ENCODE peak calls at places on chromosomes 4 and X, in seven cellular contexts. V is stomach, Z is H9, G is fibroblast of mammary gland, O is IMR-90, Y is GM20000, B is cardiac muscle cell. W is an unnamed sample.

GRCh38 chrX:110327336-110327735 is 9.5 kb upstream of the AMMECR1 start:
- DNase-seq in V (no peak), Z (no peak), G (no peak), O (no peak), Y (no peak), B (no peak), W (no peak)

GRCh38 chrX:74446876-74447275 is 25.6 kb downstream of the SLC16A2 start:
- DNase-seq in V (no peak), Z (no peak), G (no peak), O (no peak), Y (no peak), B (no peak), W (no peak)

GRCh38 chr4:41320278-41320677 is 63.5 kb downstream of the UCHL1 start:
- DNase-seq in V (no peak), Z (no peak), G (no peak), O (no peak), Y (no peak), B (no peak), W (no peak)

GRCh38 chrX:132490086-132490419 is 1.2 kb upstream of the MBNL3 start:
- DNase-seq in V (no peak), Z (no peak), G (no peak), O (no peak), Y (no peak), B (no peak), W (no peak)

GRCh38 chrX:153972368-153973126 is at the start of gene TMEM187:
- DNase-seq in V (peak; percentile 88), Z (peak; percentile 79), G (peak; percentile 90), O (peak; percentile 84), Y (peak; percentile 93), B (peak; percentile 85), W (peak; percentile 95)

GRCh38 chr4:38133711-38134480 is 173.7 kb downstream of the PTTG2 start:
- DNase-seq in V (no peak), Z (no peak), G (no peak), O (no peak), Y (no peak), B (no peak), W (no peak)

GRCh38 chrX:130091976-130092522 is 18.2 kb downstream of the ELF4 start:
- DNase-seq in V (peak; percentile 63), Z (peak; percentile 47), G (no peak), O (no peak), Y (peak; percentile 83), B (no peak), W (no peak)

GRCh38 chr4:26489101-26489669 is 1.1 kb downstream of the CCKAR start:
- DNase-seq in V (no peak), Z (no peak), G (no peak), O (no peak), Y (no peak), B (no peak), W (peak; percentile 56)

GRCh38 chr4:153013202-153013988 is 77.3 kb downstream of the FHDC1 start:
- DNase-seq in V (no peak), Z (no peak), G (peak; percentile 31), O (no peak), Y (no peak), B (no peak), W (no peak)

GRCh38 chr4:71732066-71732465 is 51.8 kb downstream of the GC start:
- DNase-seq in V (no peak), Z (no peak), G (no peak), O (peak; percentile 1), Y (no peak), B (no peak), W (no peak)

GRCh38 chr4:71729856-71730255 is 54.0 kb downstream of the GC start:
- DNase-seq in V (no peak), Z (no peak), G (no peak), O (no peak), Y (no peak), B (no peak), W (no peak)

DNA sequence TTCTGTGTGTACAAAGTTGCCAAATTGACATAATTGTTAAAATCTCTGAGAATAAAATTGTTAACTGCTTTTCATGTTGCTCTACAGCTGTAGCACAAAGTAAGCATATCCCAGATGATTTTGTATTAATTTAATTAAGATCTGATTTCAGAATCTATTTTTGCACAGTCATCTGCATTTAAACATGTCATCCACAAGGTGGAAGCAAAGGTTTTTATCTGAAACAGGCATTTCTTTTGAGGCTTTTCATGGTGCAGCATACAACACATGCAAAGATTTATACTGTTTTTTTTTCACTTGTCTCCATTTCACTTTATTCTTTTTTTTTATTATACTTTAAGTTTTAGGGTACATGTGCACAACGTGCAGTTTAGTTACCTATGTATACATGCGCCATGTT is 51.2 kb downstream of the GC start:
- DNase-seq in V (no peak), Z (no peak), G (peak; percentile 35), O (peak; percentile 58), Y (peak; percentile 11), B (peak; percentile 60), W (no peak)
- TF ChIP-seq CTCF in V (no peak), Z (peak; percentile 76), G (peak; percentile 34), O (peak; percentile 60), Y (peak; percentile 6), B (peak; percentile 40), W (peak; percentile 79)

DNA sequence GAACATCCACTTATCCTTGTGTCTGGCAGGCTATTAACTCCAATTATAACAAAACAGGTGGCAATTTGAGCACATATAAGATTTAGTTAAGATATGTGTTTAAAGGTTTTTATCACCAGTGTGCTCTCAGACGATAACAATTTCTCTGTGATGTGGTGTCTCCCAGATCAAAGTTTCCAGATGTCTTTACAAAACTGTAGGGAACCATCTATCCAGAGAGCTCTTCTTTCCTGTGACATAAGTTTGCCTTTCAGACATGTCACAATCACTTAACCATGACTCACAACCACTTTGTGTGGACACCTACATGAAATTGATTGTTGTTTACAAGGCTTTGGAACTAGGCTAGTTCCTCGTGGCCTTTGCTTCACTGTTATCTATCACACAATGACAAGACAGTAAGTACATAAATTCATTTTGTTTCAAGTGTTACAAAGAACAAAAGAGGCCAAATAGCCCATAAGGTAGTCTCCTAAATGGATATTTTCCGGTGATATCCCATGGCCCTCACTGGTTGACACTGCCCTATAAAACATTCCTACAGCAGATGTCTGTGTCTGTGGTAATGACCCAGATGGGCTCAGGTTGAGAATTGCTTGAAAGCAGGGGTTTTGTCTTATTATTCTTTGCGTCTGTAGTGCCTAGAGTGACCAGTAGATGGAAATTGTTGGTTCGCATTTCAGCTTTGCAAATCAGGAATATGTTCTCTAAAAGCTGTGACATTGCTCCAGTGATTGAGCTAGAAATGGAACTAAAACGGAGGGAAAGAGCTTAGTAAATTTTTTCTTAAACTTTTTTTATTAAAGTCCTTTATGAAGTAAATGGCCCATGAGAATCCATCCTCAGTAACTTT is 297.8 kb upstream of the FAM241A start:
- DNase-seq in V (no peak), Z (no peak), G (peak; percentile 21), O (no peak), Y (no peak), B (no peak), W (no peak)
- TF ChIP-seq CTCF in V (no peak), Z (peak; percentile 61), G (peak; percentile 37), O (peak; percentile 12), Y (no peak), B (no peak), W (peak; percentile 69)

DNA sequence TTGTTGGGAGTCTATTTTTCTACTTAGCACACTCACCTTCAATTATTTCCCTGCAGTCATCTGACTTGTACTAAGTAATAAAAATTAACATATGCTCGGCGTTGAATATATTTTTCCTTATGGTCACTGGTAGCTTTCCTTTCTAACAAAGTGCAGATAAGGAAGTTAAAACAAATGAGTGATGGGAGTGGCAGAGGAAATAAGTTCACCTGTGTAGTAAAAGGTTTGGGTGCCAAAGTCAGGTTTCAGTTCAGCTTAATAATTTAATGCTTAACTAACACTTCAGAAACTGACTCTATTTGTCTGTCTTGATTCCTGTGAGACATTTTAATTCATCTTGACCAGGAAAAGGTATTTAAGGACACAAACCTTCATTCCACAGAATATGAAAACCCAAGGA is 184.4 kb downstream of the PCDH7 start:
- DNase-seq in V (no peak), Z (no peak), G (no peak), O (no peak), Y (no peak), B (no peak), W (no peak)
- TF ChIP-seq CTCF in V (no peak), Z (no peak), G (no peak), O (no peak), Y (no peak), B (no peak), W (no peak)

GRCh38 chr4:15771419-15772058 is 6.6 kb upstream of the CD38 start:
- DNase-seq in V (no peak), Z (no peak), G (no peak), O (no peak), Y (no peak), B (no peak), W (no peak)

GRCh38 chr4:15777697-15778096 is 431 bp upstream of the CD38 start:
- DNase-seq in V (no peak), Z (no peak), G (no peak), O (no peak), Y (no peak), B (no peak), W (no peak)

GRCh38 chr4:15778191-15778741 is at the start of gene CD38:
- DNase-seq in V (no peak), Z (peak; percentile 60), G (no peak), O (no peak), Y (peak; percentile 83), B (peak; percentile 29), W (no peak)

GRCh38 chr4:15776871-15777648 is 1.1 kb upstream of the CD38 start:
- DNase-seq in V (no peak), Z (no peak), G (no peak), O (no peak), Y (no peak), B (no peak), W (no peak)

DNA sequence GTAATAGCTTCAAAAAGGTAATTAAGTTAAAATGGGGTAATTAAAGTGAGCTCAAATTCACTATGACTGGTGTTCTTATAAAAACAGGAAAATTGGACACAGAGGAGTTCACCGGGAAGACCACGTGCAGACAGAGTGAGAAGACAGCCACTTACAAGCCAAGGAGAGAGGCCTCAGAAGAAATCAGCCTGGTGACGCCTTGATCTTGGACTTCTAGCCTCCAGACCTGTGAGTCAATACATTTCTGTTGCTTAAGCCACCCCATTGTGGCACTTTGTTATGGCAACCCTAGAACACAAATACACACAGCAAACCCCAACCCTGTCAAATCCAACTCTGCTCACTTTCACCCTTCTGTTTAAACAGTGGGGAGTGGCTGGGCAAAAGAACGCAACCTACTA is 4.1 kb upstream of the CD38 start:
- DNase-seq in V (no peak), Z (no peak), G (no peak), O (no peak), Y (no peak), B (no peak), W (no peak)
- TF ChIP-seq CTCF in V (no peak), Z (no peak), G (no peak), O (no peak), Y (no peak), B (no peak), W (no peak)

DNA sequence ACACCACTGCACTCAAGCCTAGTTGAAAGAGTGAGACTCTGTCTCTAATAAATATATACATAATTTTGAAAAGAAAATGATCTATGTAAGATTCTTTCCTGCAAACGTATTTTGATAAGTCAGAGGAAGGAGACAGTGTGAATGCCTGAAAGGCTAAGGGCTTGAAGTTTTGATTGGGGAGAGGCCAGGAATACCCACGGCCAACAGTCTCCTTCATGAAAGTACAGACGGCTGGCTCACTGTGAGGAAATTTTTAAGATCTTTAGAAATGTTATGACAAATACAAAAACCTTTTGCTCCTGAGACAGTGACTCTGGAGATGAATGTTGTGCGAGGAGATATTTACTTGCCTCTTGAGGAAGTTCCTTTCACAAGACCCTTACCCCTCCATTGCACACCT is 111.4 kb upstream of the KLHL13 start:
- DNase-seq in V (no peak), Z (no peak), G (peak; percentile 23), O (peak; percentile 46), Y (no peak), B (no peak), W (no peak)
- TF ChIP-seq CTCF in V (no peak), Z (no peak), G (no peak), O (no peak), Y (no peak), B (no peak), W (no peak)